ENCODE peak calls at places on chromosomes 6 and 20, in four cellular contexts. X is fibroblast of lung, M is SJCRH30, C is right atrium auricular region. A is an unnamed sample.

GRCh38 chr6:105620878-105621277 is 218.0 kb upstream of the PREP start:
- DNase-seq in X (no peak), M (no peak), C (no peak), A (no peak)

GRCh38 chr6:20946037-20946436 is 411.8 kb downstream of the CDKAL1 start:
- DNase-seq in X (peak), M (no peak), C (no peak), A (no peak)

GRCh38 chr6:23510778-23511510 is 615.1 kb upstream of the NRSN1 start:
- DNase-seq in X (no peak), M (no peak), C (no peak), A (no peak)

GRCh38 chr6:78771619-78772018 is 95.7 kb upstream of the IRAK1BP1 start:
- DNase-seq in X (no peak), M (no peak), C (no peak), A (no peak)

GRCh38 chr6:119207973-119208725 is 129.7 kb upstream of the FAM184A start:
- DNase-seq in X (peak), M (peak), C (no peak), A (no peak)

GRCh38 chr6:167760979-167761793 is 65.5 kb upstream of the AFDN start:
- DNase-seq in X (peak), M (no peak), C (peak), A (peak)

GRCh38 chr20:7106910-7107309 is 339.4 kb downstream of the BMP2 start:
- DNase-seq in X (no peak), M (no peak), C (no peak), A (no peak)

GRCh38 chr6:169800668-169801395 is 49.4 kb downstream of the ERMARD start:
- DNase-seq in X (peak), M (peak), C (no peak), A (peak)

GRCh38 chr6:38187285-38187684 is 367.8 kb downstream of the ZFAND3 start:
- DNase-seq in X (no peak), M (no peak), C (no peak), A (peak)
- H3K27ac ChIP-seq in X (no peak), M (no peak), C (no peak), A (no peak)

DNA sequence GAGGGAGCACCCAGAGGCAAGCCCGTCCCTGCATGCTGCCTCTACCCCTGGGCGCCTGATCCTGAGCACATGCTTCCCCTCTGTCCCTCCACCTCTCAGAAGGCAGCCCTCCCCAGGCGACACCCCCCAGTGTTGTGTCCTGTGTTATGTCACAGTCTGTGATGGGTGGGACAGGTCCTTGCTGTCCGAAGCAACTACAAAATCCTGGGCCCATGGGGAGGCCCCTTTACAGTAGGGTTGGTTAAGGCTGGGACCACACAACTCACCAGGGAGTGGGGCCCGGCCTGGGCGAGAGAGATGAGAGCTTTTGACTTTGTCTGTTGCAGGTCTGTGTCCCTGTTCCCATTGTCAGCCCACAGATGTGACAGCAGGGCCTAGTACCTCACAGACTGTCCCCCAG is 78.0 kb downstream of the DHX35 start:
- DNase-seq in X (no peak), M (no peak), C (no peak), A (no peak)
- H3K27ac ChIP-seq in X (no peak), M (no peak), C (no peak), A (no peak)

DNA sequence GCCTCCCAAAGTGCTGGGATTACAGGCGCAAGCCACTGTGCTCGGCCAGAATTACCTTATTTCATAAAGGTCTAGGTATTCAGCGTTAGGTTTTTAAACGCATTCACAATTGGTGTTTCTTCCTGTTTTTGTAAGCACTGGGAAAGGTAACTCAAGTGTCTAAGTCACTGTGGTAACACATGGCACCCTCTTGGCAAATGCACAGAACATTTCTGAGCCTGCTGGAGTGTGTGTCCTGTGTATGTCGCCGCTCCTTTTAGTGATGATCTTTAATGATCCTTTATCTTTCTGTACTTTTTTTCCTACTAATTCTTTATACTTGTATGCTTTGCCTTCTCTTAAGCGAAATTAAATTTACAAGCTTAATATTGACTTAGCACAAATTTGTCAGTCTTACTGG is 263.0 kb downstream of the ARID1B start:
- DNase-seq in X (no peak), M (no peak), C (no peak), A (no peak)
- H3K27ac ChIP-seq in X (no peak), M (no peak), C (no peak), A (no peak)

DNA sequence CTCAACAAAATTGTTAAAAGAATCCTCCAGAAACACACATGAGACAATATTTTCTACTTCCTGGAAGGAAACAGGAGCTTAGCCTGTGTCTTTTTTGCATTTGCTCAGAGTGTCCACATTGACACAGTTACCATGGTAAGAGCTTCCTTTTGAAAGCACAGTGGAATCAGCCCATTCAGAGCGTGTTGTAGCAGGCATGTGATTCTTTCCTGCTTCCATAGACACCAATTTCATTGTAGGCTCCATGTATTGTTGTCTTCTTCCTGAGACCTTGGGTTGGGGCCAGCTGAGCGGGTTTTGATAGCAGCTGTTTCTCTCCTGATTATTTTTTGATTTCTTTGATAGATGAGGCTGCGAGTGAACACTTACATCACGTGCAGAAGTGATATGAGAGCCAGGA is 44.9 kb upstream of the PXDC1 start:
- DNase-seq in X (no peak), M (no peak), C (peak), A (no peak)
- H3K27ac ChIP-seq in X (no peak), M (peak), C (no peak), A (peak)

DNA sequence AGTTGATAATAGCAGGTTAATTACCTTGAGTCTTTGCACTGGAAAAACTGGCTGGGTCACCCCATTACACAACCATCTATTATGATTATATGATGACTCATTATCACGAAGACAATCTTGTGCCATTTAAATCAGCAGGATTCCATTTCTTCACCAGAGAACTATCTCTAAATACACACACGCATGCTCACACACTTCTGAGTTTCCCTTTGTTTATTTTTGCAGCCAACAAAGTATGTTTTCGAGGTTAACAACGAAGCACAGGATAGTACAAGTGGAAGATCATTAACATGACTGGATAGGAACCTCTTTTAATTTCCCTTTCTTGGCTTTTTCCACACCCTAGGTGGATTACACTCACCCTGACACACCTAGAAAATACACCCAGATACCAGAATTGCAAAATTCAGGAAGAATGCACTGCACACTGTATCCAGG is 18.9 kb downstream of the PERP start:
- DNase-seq in X (peak), M (no peak), C (no peak), A (peak)
- H3K27ac ChIP-seq in X (peak), M (no peak), C (no peak), A (no peak)

DNA sequence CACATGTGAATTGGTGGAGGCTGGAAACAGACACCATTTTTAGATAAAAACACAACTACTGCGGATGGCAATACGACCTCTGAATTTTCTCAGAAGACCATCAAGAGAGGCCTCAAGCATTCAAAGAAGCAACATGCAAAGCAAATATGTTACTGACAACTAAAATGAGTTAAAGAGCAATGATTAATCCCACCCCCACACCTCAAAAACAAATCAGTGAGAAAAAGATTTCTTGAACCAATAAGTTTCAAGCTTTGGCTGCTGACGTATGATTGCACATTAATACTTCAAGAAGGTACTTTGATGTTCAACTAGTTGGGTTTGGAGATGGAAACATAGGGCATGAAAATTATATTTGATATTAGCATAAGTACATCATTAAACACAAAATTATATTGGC is 982 bp downstream of the MMUT start:
- DNase-seq in X (peak), M (no peak), C (no peak), A (no peak)
- H3K27ac ChIP-seq in X (peak), M (no peak), C (peak), A (no peak)

DNA sequence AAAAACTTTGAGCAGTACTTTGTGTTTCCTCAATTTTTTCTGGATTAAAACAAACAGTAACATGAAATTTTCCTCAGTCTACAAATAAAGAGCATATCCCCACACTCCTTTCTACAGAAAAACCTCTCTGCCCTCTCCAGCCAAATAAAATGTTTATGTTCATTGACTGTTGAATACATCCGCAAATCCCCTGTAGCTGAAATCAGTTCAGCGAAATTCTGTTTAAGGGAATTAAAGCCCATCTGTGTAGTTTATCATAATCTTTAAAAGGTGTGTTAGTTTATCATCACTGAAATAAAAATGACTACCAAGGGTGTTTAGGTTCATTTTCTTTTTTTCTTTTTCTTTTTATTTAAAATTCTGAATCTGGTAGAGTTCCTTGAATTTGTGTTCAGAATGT is 157.8 kb upstream of the RUNX2 start:
- DNase-seq in X (no peak), M (no peak), C (no peak), A (no peak)
- H3K27ac ChIP-seq in X (no peak), M (peak), C (no peak), A (no peak)

DNA sequence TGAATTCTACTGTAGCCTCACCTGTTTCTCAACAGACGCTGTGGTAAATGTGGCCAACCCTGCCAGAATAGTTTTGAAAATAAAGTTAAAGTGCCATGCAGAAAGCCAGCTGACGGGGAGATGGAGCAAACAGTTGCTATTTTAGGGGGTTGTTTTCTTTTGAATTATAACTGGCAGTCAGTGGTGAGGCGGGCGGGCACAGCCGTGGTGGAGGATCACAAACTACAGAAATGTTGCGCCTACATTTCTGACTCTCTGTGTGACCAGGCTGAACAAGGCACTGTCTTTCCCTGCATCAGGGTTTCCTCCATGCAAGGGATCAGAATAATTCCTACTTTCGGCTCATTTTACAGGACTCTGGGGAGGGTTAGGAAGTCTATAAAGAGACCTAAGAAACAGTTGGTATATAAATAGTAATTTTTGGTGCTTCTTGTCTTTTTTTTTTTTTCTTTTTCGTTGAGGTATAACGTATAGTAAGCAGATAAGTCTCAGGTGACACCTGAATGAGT is 17.2 kb downstream of the CHMP4B start:
- DNase-seq in X (no peak), M (peak), C (no peak), A (no peak)
- H3K27ac ChIP-seq in X (no peak), M (peak), C (peak), A (no peak)

DNA sequence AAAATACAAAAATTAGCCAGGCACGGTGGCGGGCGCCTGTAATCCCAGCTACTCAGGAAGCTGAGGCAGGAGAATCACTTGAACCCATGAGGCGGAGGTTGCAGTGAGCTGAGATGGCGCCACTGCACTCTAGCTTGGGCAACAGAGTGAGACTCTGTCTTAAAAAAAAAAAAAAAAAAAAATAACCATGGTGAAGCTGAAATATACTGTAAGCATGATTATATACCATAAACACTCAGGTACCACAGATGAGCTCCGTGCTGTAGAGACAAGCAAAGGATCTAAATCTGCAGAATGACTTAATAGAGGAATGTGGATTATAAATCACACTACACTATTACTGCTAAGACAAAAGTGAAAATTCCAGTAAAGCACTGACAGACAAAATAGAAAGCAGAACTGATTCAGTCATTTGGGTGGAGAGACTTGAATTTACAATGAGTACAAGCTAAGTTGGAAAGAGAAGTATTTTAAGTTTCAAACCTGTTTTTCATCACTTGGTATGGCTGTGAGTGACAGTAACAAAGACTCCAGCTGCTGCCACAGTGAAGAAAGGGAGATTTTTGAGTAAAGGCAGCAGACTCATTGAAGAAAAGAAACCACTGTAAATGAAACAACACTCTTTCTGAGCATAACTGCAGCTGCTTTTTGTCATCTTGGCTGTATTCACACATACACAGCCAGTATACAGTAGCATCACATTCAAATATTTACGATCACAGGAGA is 322.1 kb downstream of the RNGTT start:
- DNase-seq in X (peak), M (peak), C (no peak), A (no peak)
- H3K27ac ChIP-seq in X (no peak), M (peak), C (no peak), A (no peak)